ENCODE peak calls at places on chromosomes 16 and 17, in four cellular contexts. Q is H1, S is K562, A is GM12878. R is an unnamed sample.

GRCh38 chr17:49486012-49486641 is 9.0 kb upstream of the NGFR start:
- DNase-seq in S (no peak), A (no peak), Q (peak; percentile 75), R (no peak)

GRCh38 chr17:82134101-82134500 is 36.1 kb upstream of the FASN start:
- DNase-seq in Q (no peak), A (no peak), S (no peak), R (no peak)

GRCh38 chr16:10950393-10950792 is 6.0 kb downstream of the CLEC16A start:
- DNase-seq in S (no peak), Q (no peak), A (no peak), R (no peak)

GRCh38 chr16:4696905-4697866 is 3.8 kb downstream of the NUDT16L1 start:
- DNase-seq in A (no peak), S (no peak), Q (no peak), R (no peak)

GRCh38 chr17:80779961-80780380 is 211.7 kb upstream of the CHMP6 start:
- DNase-seq in Q (no peak), S (no peak), A (no peak), R (peak; percentile 82)

GRCh38 chr16:50887500-50887899 is 145.6 kb downstream of the CYLD start:
- DNase-seq in Q (no peak), A (no peak), S (no peak), R (no peak)

GRCh38 chr16:28193530-28194423 is 18.0 kb downstream of the XPO6 start:
- DNase-seq in Q (no peak), A (no peak), S (no peak), R (peak; percentile 98)

GRCh38 chr17:38881600-38882191 is 11.8 kb downstream of the LASP1 start:
- DNase-seq in A (no peak), Q (no peak), S (peak; percentile 60), R (peak; percentile 48)

GRCh38 chr17:80945736-80946135 is 45.9 kb upstream of the CHMP6 start:
- DNase-seq in S (no peak), Q (no peak), A (no peak), R (no peak)

GRCh38 chr16:57818377-57819055 is 16.2 kb upstream of the KIFC3 start:
- DNase-seq in S (no peak), A (no peak), Q (no peak), R (no peak)

GRCh38 chr17:21167303-21167702 is 40.5 kb downstream of the DHRS7B start:
- DNase-seq in A (no peak), Q (no peak), S (no peak), R (peak; percentile 5)

GRCh38 chr17:1322014-1322428 is 42.6 kb downstream of the TRARG1 start:
- DNase-seq in Q (no peak), A (no peak), S (peak; percentile 47), R (no peak)

GRCh38 chr16:74623214-74623842 is 16.4 kb upstream of the GLG1 start:
- DNase-seq in Q (no peak), S (peak; percentile 39), A (no peak), R (peak; percentile 68)

GRCh38 chr16:2250652-2251280 is 621 bp downstream of the ECI1 start:
- DNase-seq in A (no peak), Q (no peak), S (no peak), R (no peak)

GRCh38 chr17:10127819-10128375 is 70.5 kb downstream of the GAS7 start:
- DNase-seq in A (no peak), Q (peak; percentile 21), S (no peak), R (peak; percentile 99)

GRCh38 chr17:61836266-61837174 is 26.8 kb downstream of the BRIP1 start:
- DNase-seq in A (no peak), Q (no peak), S (no peak), R (peak; percentile 11)

GRCh38 chr16:89170346-89171215 is 967 bp upstream of the CDH15 start:
- DNase-seq in Q (peak; percentile 44), S (peak; percentile 50), A (no peak), R (no peak)

GRCh38 chr16:80274576-80275191 is 266.1 kb upstream of the DYNLRB2 start:
- DNase-seq in Q (no peak), A (no peak), S (no peak), R (peak; percentile 81)

GRCh38 chr17:70207184-70207583 is 37.9 kb downstream of the KCNJ2 start:
- DNase-seq in Q (no peak), A (no peak), S (no peak), R (no peak)

GRCh38 chr17:70208080-70208794 is 38.9 kb downstream of the KCNJ2 start:
- DNase-seq in S (no peak), Q (no peak), A (peak; percentile 21), R (no peak)

GRCh38 chr17:70202840-70203239 is 33.5 kb downstream of the KCNJ2 start:
- DNase-seq in A (no peak), S (no peak), Q (no peak), R (no peak)

GRCh38 chr17:70204431-70204830 is 35.1 kb downstream of the KCNJ2 start:
- DNase-seq in A (no peak), Q (no peak), S (no peak), R (no peak)

DNA sequence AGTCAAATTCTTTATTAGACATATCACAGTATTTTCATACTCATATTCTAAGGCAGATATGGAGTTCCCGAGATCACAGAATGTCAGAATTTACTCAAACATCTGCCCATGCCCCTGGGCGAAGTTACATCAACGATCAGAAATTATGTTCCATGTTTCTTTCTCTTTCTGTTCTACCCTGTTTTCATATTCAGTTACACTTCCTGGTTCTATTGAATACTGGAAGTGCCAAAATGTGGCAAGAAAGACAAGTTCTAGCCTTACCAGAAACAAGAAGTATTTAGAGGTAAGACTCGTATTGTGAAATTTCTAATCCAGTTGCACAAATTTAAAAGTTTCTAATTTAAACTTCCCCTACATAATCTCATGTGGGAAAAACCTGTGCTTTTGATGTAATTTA is 36.1 kb downstream of the KCNJ2 start:
- DNase-seq in S (no peak), A (no peak), Q (no peak), R (no peak)
- TF ChIP-seq CHD1 in S (no peak), A (no peak), Q (no peak), R (no peak)

GRCh38 chr17:67293251-67294203 is 48.5 kb upstream of the HELZ start:
- DNase-seq in S (peak; percentile 70), Q (peak; percentile 57), A (peak; percentile 4), R (peak; percentile 29)
- TF ChIP-seq CHD1 in S (no peak), Q (no peak), A (no peak), R (no peak)

GRCh38 chr17:28193241-28193640 is 125.8 kb upstream of the TMEM97 start:
- DNase-seq in S (no peak), A (no peak), Q (no peak), R (no peak)
- TF ChIP-seq CHD1 in S (no peak), A (no peak), Q (no peak), R (no peak)

GRCh38 chr16:66260522-66261290 is 105.8 kb upstream of the CDH5 start:
- DNase-seq in Q (no peak), S (no peak), A (no peak), R (no peak)

GRCh38 chr16:66263973-66264310 is 102.5 kb upstream of the CDH5 start:
- DNase-seq in A (no peak), Q (no peak), S (no peak), R (no peak)

GRCh38 chr16:66261826-66262225 is 104.7 kb upstream of the CDH5 start:
- DNase-seq in S (no peak), A (no peak), Q (no peak), R (no peak)

GRCh38 chr16:66263168-66263972 is 103.1 kb upstream of the CDH5 start:
- DNase-seq in Q (no peak), S (no peak), A (no peak), R (no peak)

GRCh38 chr16:66262253-66263167 is 104.0 kb upstream of the CDH5 start:
- DNase-seq in S (no peak), A (no peak), Q (no peak), R (peak; percentile 57)
- TF ChIP-seq CHD1 in S (no peak), A (no peak), Q (no peak), R (no peak)

GRCh38 chr16:86087011-86087453 is 188.1 kb downstream of the IRF8 start:
- DNase-seq in S (no peak), Q (no peak), A (no peak), R (no peak)

GRCh38 chr16:86085161-86085611 is 186.2 kb downstream of the IRF8 start:
- DNase-seq in A (no peak), S (no peak), Q (no peak), R (no peak)

GRCh38 chr16:86085795-86086194 is 186.8 kb downstream of the IRF8 start:
- DNase-seq in A (no peak), Q (no peak), S (no peak), R (no peak)

GRCh38 chr16:86087561-86088230 is 188.7 kb downstream of the IRF8 start:
- DNase-seq in A (no peak), S (no peak), Q (no peak), R (no peak)

GRCh38 chr16:86086471-86086870 is 187.5 kb downstream of the IRF8 start:
- DNase-seq in A (no peak), S (no peak), Q (no peak), R (no peak)
- TF ChIP-seq CHD1 in A (no peak), S (no peak), Q (no peak), R (no peak)